ENCODE peak calls at places on chromosomes 1 and 21, in ten cellular contexts. N is stimulated activated CD4-positive, alpha-beta T cell treated with anti-CD3 and anti-CD28 coated beads, Interleukin-12 subunit alpha, Interleukin-12 subunit beta, amount 100 ng/mL, for 4 hours; R is A673; Q is GOT3; D is adrenal gland; M is mesenchymal stem cell; V is GM04504; H is NT2/D1; E is HS-27A; G is T-helper 2 cell. J is an unnamed sample.

GRCh38 chr1:244735854-244736561 is 83.1 kb downstream of the DESI2 start:
- DNase-seq in N (no peak), R (no peak), Q (no peak), D (no peak), M (no peak), V (no peak), H (no peak), E (no peak), G (no peak), J (no peak)

GRCh38 chr1:109874445-109874844 is 36.2 kb upstream of the CSF1 start:
- DNase-seq in N (no peak), R (no peak), Q (no peak), D (no peak), M (no peak), V (no peak), H (no peak), E (no peak), G (no peak), J (no peak)

GRCh38 chr1:53470155-53470554 is 11.0 kb downstream of the DMRTB1 start:
- DNase-seq in N (no peak), R (peak), Q (peak), D (peak), M (peak), V (peak), H (peak), E (no peak), G (no peak), J (no peak)

GRCh38 chr21:28371713-28372112 is 621.0 kb downstream of the LTN1 start:
- DNase-seq in N (no peak), R (no peak), Q (no peak), D (no peak), M (no peak), V (no peak), H (no peak), E (no peak), G (no peak), J (no peak)

GRCh38 chr1:171943973-171944561 is 102.8 kb downstream of the DNM3 start:
- DNase-seq in N (no peak), R (no peak), Q (no peak), D (no peak), M (no peak), V (no peak), H (no peak), E (no peak), G (no peak), J (no peak)

GRCh38 chr1:66940968-66941367 is 16.2 kb downstream of the MIER1 start:
- DNase-seq in N (no peak), R (no peak), Q (no peak), D (no peak), M (no peak), V (no peak), H (no peak), E (no peak), G (no peak), J (no peak)

GRCh38 chr1:11321656-11322491 is 48.9 kb downstream of the UBIAD1 start:
- DNase-seq in N (no peak), R (no peak), Q (no peak), D (no peak), M (no peak), V (no peak), H (no peak), E (no peak), G (no peak), J (no peak)

GRCh38 chr1:226603976-226604845 is 55.6 kb downstream of the STUM start:
- DNase-seq in N (no peak), R (no peak), Q (no peak), D (no peak), M (no peak), V (no peak), H (peak), E (no peak), G (no peak), J (no peak)

GRCh38 chr1:26582053-26582835 is 52.7 kb downstream of the RPS6KA1 start:
- DNase-seq in N (no peak), R (no peak), Q (no peak), D (no peak), M (no peak), V (no peak), H (no peak), E (no peak), G (no peak), J (no peak)

GRCh38 chr1:85224734-85225623 is 24.2 kb upstream of the SYDE2 start:
- DNase-seq in N (no peak), R (no peak), Q (no peak), D (no peak), M (peak), V (no peak), H (no peak), E (no peak), G (no peak), J (no peak)

GRCh38 chr1:236880209-236880608 is 85.1 kb downstream of the MTR start:
- DNase-seq in N (no peak), R (no peak), Q (no peak), D (peak), M (no peak), V (no peak), H (no peak), E (no peak), G (no peak), J (no peak)

GRCh38 chr1:92446990-92447681 is 39.6 kb downstream of the GFI1 start:
- DNase-seq in N (no peak), R (no peak), Q (no peak), D (no peak), M (peak), V (no peak), H (no peak), E (no peak), G (no peak), J (no peak)

GRCh38 chr1:242129103-242129502 is 130.2 kb upstream of the MAP1LC3C start:
- DNase-seq in N (no peak), R (peak), Q (no peak), D (no peak), M (no peak), V (no peak), H (peak), E (peak), G (no peak), J (no peak)

GRCh38 chr1:222093518-222093917 is 351.6 kb upstream of the DUSP10 start:
- DNase-seq in N (no peak), R (no peak), Q (no peak), D (no peak), M (no peak), V (no peak), H (no peak), E (no peak), G (no peak), J (no peak)

GRCh38 chr21:35222541-35222941 is 173.4 kb upstream of the RUNX1 start:
- DNase-seq in N (no peak), R (no peak), Q (no peak), D (no peak), M (no peak), V (no peak), H (no peak), E (no peak), G (peak), J (no peak)

GRCh38 chr21:45797338-45797737 is 153.8 kb downstream of the PCBP3 start:
- DNase-seq in N (no peak), R (no peak), Q (no peak), D (no peak), M (no peak), V (no peak), H (no peak), E (no peak), G (no peak), J (no peak)

GRCh38 chr1:30847358-30847972 is 61.1 kb downstream of the SDC3 start:
- DNase-seq in N (no peak), R (peak), Q (no peak), D (peak), M (peak), V (no peak), H (no peak), E (no peak), G (no peak), J (no peak)

J was measured in T-helper 1 cell.